ENCODE peak calls at places on chromosome 10, in seven cellular contexts. R is stomach, F is sigmoid colon, U is tibial nerve, P is suprapubic skin, I is transverse colon, Q is GM12878. B is an unnamed sample.

GRCh38 chr10:33306756-33307519 is 27.5 kb downstream of the NRP1 start:
- DNase-seq in R (no peak), I (no peak), U (no peak), F (no peak), Q (no peak), P (no peak), B (no peak)

GRCh38 chr10:75034131-75034512 is 77.3 kb upstream of the SAMD8 start:
- DNase-seq in F (no peak), P (no peak), R (no peak), Q (no peak), I (no peak), U (no peak), B (no peak)

GRCh38 chr10:86655596-86655995 is 1.2 kb downstream of the OPN4 start:
- DNase-seq in P (no peak), R (no peak), I (peak; percentile 1), F (peak; percentile 49), Q (no peak), U (no peak), B (no peak)

GRCh38 chr10:69479737-69480412 is 28.6 kb downstream of the TSPAN15 start:
- DNase-seq in P (no peak), I (no peak), Q (no peak), U (no peak), R (no peak), F (peak; percentile 90), B (no peak)

GRCh38 chr10:18400201-18400910 is 251.0 kb downstream of the NSUN6 start:
- DNase-seq in Q (peak; percentile 54), P (no peak), R (no peak), I (peak; percentile 88), F (no peak), U (no peak), B (no peak)

GRCh38 chr10:128047337-128047736 is 78.9 kb downstream of the MKI67 start:
- DNase-seq in U (peak; percentile 43), I (peak; percentile 92), P (peak; percentile 89), Q (peak; percentile 63), F (peak; percentile 85), R (peak; percentile 90), B (no peak)

GRCh38 chr10:90227259-90227658 is 525.9 kb downstream of the KIF20B start:
- DNase-seq in U (no peak), Q (no peak), P (no peak), I (no peak), R (no peak), F (no peak), B (no peak)

GRCh38 chr10:23820789-23821188 is 381.9 kb downstream of the OTUD1 start:
- DNase-seq in P (no peak), R (no peak), F (no peak), I (no peak), U (no peak), Q (no peak), B (no peak)

GRCh38 chr10:70748801-70749573 is 36.2 kb downstream of the TBATA start:
- DNase-seq in U (no peak), F (peak; percentile 40), R (no peak), I (no peak), P (no peak), Q (no peak), B (no peak)

GRCh38 chr10:70601775-70602174 is 766 bp downstream of the PRF1 start:
- DNase-seq in I (no peak), P (no peak), F (no peak), Q (no peak), R (no peak), U (no peak), B (no peak)

GRCh38 chr10:86411281-86411841 is 44.8 kb upstream of the GRID1 start:
- DNase-seq in I (no peak), P (no peak), F (no peak), Q (peak; percentile 74), R (no peak), U (no peak), B (no peak)

DNA sequence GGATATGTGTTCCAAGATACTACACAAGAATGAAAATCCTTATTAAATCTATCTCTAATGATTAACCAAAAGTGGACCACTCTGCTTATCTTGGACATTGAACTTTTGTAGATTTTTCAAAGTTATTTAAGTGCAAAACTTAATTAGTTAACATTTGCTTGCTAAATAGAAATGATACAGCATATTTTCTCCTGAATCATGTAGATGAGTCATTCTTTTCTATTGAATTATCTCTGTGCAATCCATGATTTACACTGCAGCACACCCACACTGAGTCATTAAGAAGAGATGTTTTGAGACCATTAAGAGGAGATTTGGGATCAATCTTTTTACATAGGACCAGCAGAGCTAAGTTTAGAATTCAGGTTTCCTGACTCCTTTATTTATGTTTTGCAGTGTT is 6.6 kb upstream of the ABCC2 start:
- DNase-seq in P (no peak), R (no peak), I (no peak), U (no peak), F (no peak), Q (no peak), B (no peak)
- TF ChIP-seq EP300 in P (no peak), R (no peak), I (no peak), U (no peak), F (no peak), Q (no peak), B (no peak)

GRCh38 chr10:120217736-120218135 is 239.3 kb upstream of the PLPP4 start:
- DNase-seq in Q (no peak), F (no peak), I (no peak), P (no peak), U (no peak), R (no peak), B (no peak)

DNA sequence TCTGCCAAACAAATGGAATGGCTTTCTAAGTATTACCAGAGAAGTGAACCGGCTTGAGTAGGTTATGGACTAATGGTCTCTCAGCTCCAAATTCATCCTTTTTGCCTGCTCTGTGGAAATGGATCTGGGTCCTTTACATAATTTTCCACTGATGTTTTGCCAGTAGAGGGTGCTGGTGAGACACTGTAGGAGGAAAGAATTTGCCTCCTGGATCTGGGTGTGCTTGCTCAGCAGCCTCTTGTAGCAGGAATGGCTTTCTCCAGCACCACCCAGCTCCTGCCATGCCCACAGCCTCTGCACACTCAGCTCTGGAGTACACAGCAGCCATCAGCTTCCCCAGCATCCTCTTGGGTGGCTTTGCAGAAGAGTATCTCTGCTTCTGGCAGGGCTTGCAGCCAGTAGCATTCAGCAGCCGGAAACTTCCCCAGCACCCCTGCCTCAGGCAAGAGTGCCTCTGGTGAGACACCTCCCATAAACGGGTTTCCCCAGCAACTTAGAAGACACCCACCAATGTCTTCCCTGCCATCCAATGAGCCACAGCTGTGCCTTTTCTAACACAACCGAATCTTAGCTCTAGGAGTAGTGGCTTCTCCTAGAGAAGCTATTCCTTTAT is 235.0 kb upstream of the PLPP4 start:
- DNase-seq in P (no peak), Q (no peak), I (no peak), F (no peak), U (no peak), R (peak; percentile 35), B (no peak)
- TF ChIP-seq CTCF in P (no peak), Q (peak; percentile 65), I (peak; percentile 21), F (no peak), U (no peak), R (no peak), B (no peak)

DNA sequence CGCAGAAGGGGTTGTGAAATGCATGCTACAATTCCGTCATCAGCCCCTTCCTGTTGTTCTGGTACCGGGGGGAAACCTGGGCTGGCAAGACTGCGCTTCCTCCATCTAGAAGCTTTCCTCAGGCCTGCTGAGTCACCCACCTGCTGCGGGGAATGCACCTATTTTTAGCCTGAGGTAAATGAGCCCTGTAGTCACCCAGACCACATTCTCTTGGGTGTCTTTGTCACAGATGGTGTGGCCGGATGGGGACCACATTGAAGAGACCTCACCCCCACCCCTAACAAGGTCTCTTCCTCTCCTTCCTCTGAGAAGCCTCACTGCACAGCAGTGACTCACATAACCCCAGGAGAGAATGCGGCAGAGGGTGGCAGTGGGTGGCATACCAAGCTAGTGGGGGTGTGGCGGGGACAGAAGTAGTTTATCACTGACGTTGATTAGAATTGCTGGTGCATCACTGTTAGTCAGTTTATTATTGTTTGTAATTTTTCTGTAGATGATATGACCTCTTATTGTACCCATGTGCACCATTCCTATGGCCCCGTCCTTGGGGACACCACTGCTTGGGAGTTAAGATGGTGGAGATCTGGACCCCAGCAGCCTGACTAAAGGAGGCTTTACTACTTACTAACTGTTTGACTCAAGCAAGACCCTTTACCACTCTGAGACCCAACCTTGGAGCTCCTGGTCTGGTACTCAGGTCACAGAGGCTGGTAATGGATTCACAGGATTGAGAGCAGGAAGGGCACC is 83.0 kb upstream of the DUSP5 start:
- DNase-seq in R (peak; percentile 70), F (no peak), U (no peak), I (peak; percentile 80), P (no peak), Q (peak; percentile 99), B (no peak)
- TF ChIP-seq EP300 in R (no peak), F (no peak), U (no peak), I (no peak), P (no peak), Q (peak; percentile 99), B (no peak)

GRCh38 chr10:125135771-125136035 is 24.7 kb downstream of the CTBP2 start:
- DNase-seq in P (no peak), R (no peak), U (no peak), I (no peak), Q (no peak), F (peak; percentile 46), B (no peak)

GRCh38 chr10:125134483-125134848 is 25.9 kb downstream of the CTBP2 start:
- DNase-seq in Q (no peak), R (no peak), U (no peak), F (peak; percentile 62), P (no peak), I (no peak), B (no peak)

GRCh38 chr10:125134916-125135770 is 25.2 kb downstream of the CTBP2 start:
- DNase-seq in F (peak; percentile 34), U (no peak), Q (no peak), P (no peak), R (peak; percentile 48), I (no peak), B (no peak)

GRCh38 chr10:125137601-125138438 is 22.5 kb downstream of the CTBP2 start:
- DNase-seq in Q (no peak), P (no peak), R (peak; percentile 84), U (no peak), I (peak; percentile 80), F (no peak), B (no peak)

GRCh38 chr10:125136087-125136486 is 24.3 kb downstream of the CTBP2 start:
- DNase-seq in I (no peak), U (no peak), P (no peak), R (no peak), Q (no peak), F (no peak), B (peak; percentile 22)
- TF ChIP-seq CTCF in I (no peak), U (no peak), P (no peak), R (no peak), Q (no peak), F (no peak), B (no peak)

GRCh38 chr10:114352653-114353298 is 51.5 kb downstream of the AFAP1L2 start:
- DNase-seq in P (no peak), Q (no peak), U (no peak), I (no peak), R (no peak), F (no peak), B (no peak)

GRCh38 chr10:114349505-114350211 is 54.6 kb downstream of the AFAP1L2 start:
- DNase-seq in F (peak; percentile 80), R (no peak), U (no peak), Q (no peak), I (peak; percentile 12), P (no peak), B (peak; percentile 60)

GRCh38 chr10:114356786-114357588 is 47.3 kb downstream of the AFAP1L2 start:
- DNase-seq in Q (no peak), R (no peak), P (no peak), F (no peak), I (no peak), U (no peak), B (no peak)

GRCh38 chr10:114350751-114351150 is 53.6 kb downstream of the AFAP1L2 start:
- DNase-seq in U (no peak), I (no peak), Q (no peak), P (no peak), F (no peak), R (no peak), B (no peak)

GRCh38 chr10:114353383-114353782 is 50.9 kb downstream of the AFAP1L2 start:
- DNase-seq in I (no peak), P (no peak), Q (no peak), F (no peak), U (no peak), R (no peak), B (no peak)
- TF ChIP-seq EP300 in I (no peak), P (no peak), Q (no peak), F (no peak), U (no peak), R (no peak), B (no peak)